ENCODE peak calls at places on chromosomes 16 and 17, in ten cellular contexts. Y is AG08395, M is MCF 10A, R is GM10248, A is lower leg skin, K is transverse colon, C is NCI-H526, J is Caki2, P is A549, L is MV-4-11. Z is an unnamed sample.

GRCh38 chr16:57837305-57838125 is 35.2 kb upstream of the KIFC3 start:
- DNase-seq in K (no peak), P (no peak), L (no peak), A (no peak), M (no peak), R (no peak), C (no peak), J (no peak), Y (no peak), Z (no peak)

GRCh38 chr16:81994485-81994884 is 16.8 kb downstream of the SDR42E1 start:
- DNase-seq in K (no peak), A (no peak), J (no peak), L (no peak), R (no peak), C (peak), Y (no peak), P (peak), M (peak), Z (no peak)

GRCh38 chr16:53440125-53440524 is 5.9 kb downstream of the RBL2 start:
- DNase-seq in C (no peak), P (no peak), A (no peak), K (no peak), J (no peak), R (no peak), M (no peak), L (no peak), Y (no peak), Z (no peak)

GRCh38 chr17:83004791-83005380 is 74.5 kb upstream of the METRNL start:
- DNase-seq in P (no peak), K (no peak), M (no peak), Y (no peak), R (no peak), J (no peak), A (no peak), L (no peak), C (no peak), Z (no peak)

GRCh38 chr16:51048544-51048943 is 102.5 kb downstream of the SALL1 start:
- DNase-seq in R (no peak), K (no peak), P (peak), C (no peak), L (peak), M (peak), A (peak), Y (peak), J (peak), Z (no peak)

GRCh38 chr17:40484973-40485530 is 16.4 kb downstream of the TNS4 start:
- DNase-seq in P (no peak), Y (no peak), K (no peak), M (no peak), R (no peak), C (no peak), J (no peak), A (no peak), L (no peak), Z (no peak)

GRCh38 chr16:4426021-4426684 is 485 bp downstream of the DNAJA3 start:
- DNase-seq in R (no peak), C (no peak), M (no peak), K (no peak), L (no peak), A (no peak), P (no peak), J (no peak), Y (no peak), Z (no peak)

GRCh38 chr17:15261063-15261817 is 3.9 kb downstream of the PMP22 start:
- DNase-seq in C (peak), L (no peak), K (peak), R (no peak), A (peak), Y (peak), P (peak), M (no peak), J (peak), Z (peak)

GRCh38 chr17:75124041-75124818 is 7.3 kb downstream of the NT5C start:
- DNase-seq in M (peak), C (no peak), K (peak), P (peak), L (no peak), Y (no peak), A (peak), J (peak), R (no peak), Z (peak)

GRCh38 chr17:78316867-78317816 is 42.7 kb downstream of the SOCS3 start:
- DNase-seq in P (peak), K (peak), A (no peak), L (peak), M (peak), J (peak), Y (no peak), R (peak), C (peak), Z (peak)

GRCh38 chr16:59274141-59274540 is 540.0 kb upstream of the GOT2 start:
- DNase-seq in K (no peak), P (no peak), A (no peak), M (no peak), R (no peak), Y (no peak), C (no peak), L (peak), J (no peak), Z (no peak)

GRCh38 chr17:29138184-29138955 is 41.8 kb downstream of the MYO18A start:
- DNase-seq in C (no peak), J (peak), R (peak), K (no peak), L (peak), M (no peak), P (no peak), A (no peak), Y (no peak), Z (no peak)

GRCh38 chr16:80527297-80527696 is 13.5 kb upstream of the DYNLRB2 start:
- DNase-seq in J (peak), A (no peak), P (peak), R (peak), Y (peak), K (peak), C (peak), L (peak), M (peak), Z (peak)

GRCh38 chr17:66822009-66822408 is 12.9 kb upstream of the CACNG5 start:
- DNase-seq in M (no peak), R (no peak), L (no peak), Y (no peak), A (no peak), K (no peak), C (no peak), J (no peak), P (no peak), Z (no peak)

GRCh38 chr16:58458634-58459343 is 41.2 kb upstream of the NDRG4 start:
- DNase-seq in P (peak), Y (no peak), K (no peak), R (no peak), L (no peak), J (peak), M (no peak), C (no peak), A (no peak), Z (peak)

GRCh38 chr17:27485125-27485524 is 28.9 kb downstream of the KSR1 start:
- DNase-seq in J (no peak), M (no peak), C (no peak), L (no peak), K (no peak), R (no peak), Y (no peak), P (no peak), A (no peak), Z (no peak)

GRCh38 chr16:88878356-88878755 is 11.9 kb upstream of the PABPN1L start:
- DNase-seq in L (no peak), J (no peak), A (no peak), P (no peak), K (no peak), R (no peak), C (no peak), Y (no peak), M (no peak), Z (no peak)

GRCh38 chr16:84518804-84519341 is 14.4 kb upstream of the MEAK7 start:
- DNase-seq in K (peak), R (no peak), A (no peak), C (no peak), L (no peak), M (no peak), P (no peak), J (no peak), Y (no peak), Z (no peak)

Z was measured in LoVo.